ENCODE peak calls at places on chromosomes 13 and 19, in nine cellular contexts. One of them, this sample, is unnamed.
A peak's percentile ranks its signal among the peaks of the same experiment; 100 is the strongest.

GRCh38 chr13:93789058-93789457 is 562.5 kb downstream of the GPC6 start:
- DNase-seq in fibroblast of mammary gland: peak; percentile 13
- DNase-seq in IMR-90: no peak
- DNase-seq in cardiac fibroblast: no peak
- DNase-seq in colonic mucosa: no peak
- DNase-seq in right lobe of liver: no peak
- DNase-seq in astrocyte of the spinal cord: no peak
- DNase-seq in kidney epithelial cell: no peak
- DNase-seq in K562: no peak
- DNase-seq in this sample: no peak

GRCh38 chr13:48769107-48769704 is 115.5 kb downstream of the CYSLTR2 start:
- DNase-seq in kidney epithelial cell: peak; percentile 53
- DNase-seq in K562: peak; percentile 64
- DNase-seq in right lobe of liver: no peak
- DNase-seq in fibroblast of mammary gland: peak; percentile 92
- DNase-seq in cardiac fibroblast: peak; percentile 95
- DNase-seq in astrocyte of the spinal cord: peak; percentile 92
- DNase-seq in IMR-90: peak; percentile 91
- DNase-seq in colonic mucosa: peak; percentile 93
- DNase-seq in this sample: peak; percentile 95

GRCh38 chr19:15240539-15240938 is 8.3 kb upstream of the EPHX3 start:
- DNase-seq in K562: no peak
- DNase-seq in astrocyte of the spinal cord: no peak
- DNase-seq in fibroblast of mammary gland: no peak
- DNase-seq in kidney epithelial cell: no peak
- DNase-seq in right lobe of liver: no peak
- DNase-seq in colonic mucosa: no peak
- DNase-seq in IMR-90: no peak
- DNase-seq in cardiac fibroblast: no peak
- DNase-seq in this sample: no peak

GRCh38 chr19:17454579-17454978 is 6.1 kb upstream of the TMEM221 start:
- DNase-seq in astrocyte of the spinal cord: no peak
- DNase-seq in IMR-90: no peak
- DNase-seq in colonic mucosa: no peak
- DNase-seq in kidney epithelial cell: no peak
- DNase-seq in cardiac fibroblast: no peak
- DNase-seq in fibroblast of mammary gland: no peak
- DNase-seq in right lobe of liver: no peak
- DNase-seq in K562: no peak
- DNase-seq in this sample: no peak

GRCh38 chr13:25249001-25249543 is 38.2 kb downstream of the MTMR6 start:
- DNase-seq in kidney epithelial cell: peak; percentile 23
- DNase-seq in K562: no peak
- DNase-seq in astrocyte of the spinal cord: peak; percentile 49
- DNase-seq in cardiac fibroblast: peak; percentile 56
- DNase-seq in right lobe of liver: no peak
- DNase-seq in fibroblast of mammary gland: peak; percentile 74
- DNase-seq in colonic mucosa: no peak
- DNase-seq in IMR-90: peak; percentile 43
- DNase-seq in this sample: peak; percentile 68

GRCh38 chr19:16005925-16006324 is 57.1 kb downstream of the OR10H4 start:
- DNase-seq in right lobe of liver: no peak
- DNase-seq in IMR-90: no peak
- DNase-seq in astrocyte of the spinal cord: no peak
- DNase-seq in kidney epithelial cell: no peak
- DNase-seq in fibroblast of mammary gland: no peak
- DNase-seq in colonic mucosa: no peak
- DNase-seq in K562: no peak
- DNase-seq in cardiac fibroblast: no peak
- DNase-seq in this sample: no peak

GRCh38 chr13:51063909-51064308 is 47.2 kb downstream of the C13orf42 start:
- DNase-seq in fibroblast of mammary gland: no peak
- DNase-seq in right lobe of liver: no peak
- DNase-seq in kidney epithelial cell: no peak
- DNase-seq in K562: no peak
- DNase-seq in IMR-90: no peak
- DNase-seq in colonic mucosa: no peak
- DNase-seq in astrocyte of the spinal cord: no peak
- DNase-seq in cardiac fibroblast: no peak
- DNase-seq in this sample: no peak

GRCh38 chr19:23571175-23571574 is 115.8 kb downstream of the ZNF675 start:
- DNase-seq in cardiac fibroblast: no peak
- DNase-seq in right lobe of liver: no peak
- DNase-seq in astrocyte of the spinal cord: no peak
- DNase-seq in K562: no peak
- DNase-seq in IMR-90: no peak
- DNase-seq in colonic mucosa: no peak
- DNase-seq in fibroblast of mammary gland: no peak
- DNase-seq in kidney epithelial cell: no peak
- DNase-seq in this sample: no peak

GRCh38 chr13:80131204-80131603 is 209.7 kb downstream of the SPRY2 start:
- DNase-seq in K562: no peak
- DNase-seq in fibroblast of mammary gland: peak; percentile 76
- DNase-seq in kidney epithelial cell: no peak
- DNase-seq in astrocyte of the spinal cord: peak; percentile 68
- DNase-seq in cardiac fibroblast: peak; percentile 77
- DNase-seq in IMR-90: peak; percentile 46
- DNase-seq in right lobe of liver: peak; percentile 86
- DNase-seq in colonic mucosa: peak; percentile 85
- DNase-seq in this sample: peak; percentile 79

GRCh38 chr19:750640-751423 is at the start of gene MISP:
- DNase-seq in cardiac fibroblast: no peak
- DNase-seq in kidney epithelial cell: no peak
- DNase-seq in fibroblast of mammary gland: no peak
- DNase-seq in right lobe of liver: no peak
- DNase-seq in K562: peak; percentile 58
- DNase-seq in colonic mucosa: peak; percentile 97
- DNase-seq in IMR-90: no peak
- DNase-seq in astrocyte of the spinal cord: no peak
- DNase-seq in this sample: no peak

GRCh38 chr19:49806613-49806946 is 6.5 kb downstream of the FUZ start:
- DNase-seq in K562: no peak
- DNase-seq in fibroblast of mammary gland: no peak
- DNase-seq in kidney epithelial cell: no peak
- DNase-seq in colonic mucosa: no peak
- DNase-seq in right lobe of liver: no peak
- DNase-seq in cardiac fibroblast: no peak
- DNase-seq in astrocyte of the spinal cord: no peak
- DNase-seq in IMR-90: no peak
- DNase-seq in this sample: no peak

GRCh38 chr13:100722517-100722916 is 47.9 kb upstream of the TMTC4 start:
- DNase-seq in cardiac fibroblast: no peak
- DNase-seq in IMR-90: no peak
- DNase-seq in kidney epithelial cell: no peak
- DNase-seq in right lobe of liver: no peak
- DNase-seq in colonic mucosa: no peak
- DNase-seq in fibroblast of mammary gland: no peak
- DNase-seq in astrocyte of the spinal cord: no peak
- DNase-seq in K562: no peak
- DNase-seq in this sample: no peak

GRCh38 chr19:16886305-16886880 is 2.4 kb upstream of the F2RL3 start:
- DNase-seq in right lobe of liver: peak; percentile 75
- DNase-seq in kidney epithelial cell: no peak
- DNase-seq in K562: no peak
- DNase-seq in colonic mucosa: no peak
- DNase-seq in IMR-90: peak; percentile 46
- DNase-seq in fibroblast of mammary gland: peak; percentile 92
- DNase-seq in cardiac fibroblast: peak; percentile 81
- DNase-seq in astrocyte of the spinal cord: no peak
- DNase-seq in this sample: no peak

GRCh38 chr13:81577601-81578000 is 1236.7 kb upstream of the SPRY2 start:
- DNase-seq in IMR-90: no peak
- DNase-seq in colonic mucosa: no peak
- DNase-seq in K562: no peak
- DNase-seq in right lobe of liver: no peak
- DNase-seq in fibroblast of mammary gland: no peak
- DNase-seq in kidney epithelial cell: no peak
- DNase-seq in cardiac fibroblast: no peak
- DNase-seq in astrocyte of the spinal cord: peak; percentile 64
- DNase-seq in this sample: peak; percentile 38

GRCh38 chr19:43555185-43555770 is 20.0 kb downstream of the XRCC1 start:
- DNase-seq in right lobe of liver: peak; percentile 70
- DNase-seq in K562: peak; percentile 71
- DNase-seq in kidney epithelial cell: peak; percentile 23
- DNase-seq in fibroblast of mammary gland: peak; percentile 69
- DNase-seq in colonic mucosa: peak; percentile 86
- DNase-seq in IMR-90: peak; percentile 66
- DNase-seq in astrocyte of the spinal cord: peak; percentile 68
- DNase-seq in cardiac fibroblast: peak; percentile 79
- DNase-seq in this sample: peak; percentile 73

GRCh38 chr13:94088742-94089141 is 390.7 kb downstream of the DCT start:
- DNase-seq in cardiac fibroblast: no peak
- DNase-seq in fibroblast of mammary gland: no peak
- DNase-seq in colonic mucosa: no peak
- DNase-seq in K562: no peak
- DNase-seq in kidney epithelial cell: no peak
- DNase-seq in IMR-90: no peak
- DNase-seq in right lobe of liver: no peak
- DNase-seq in astrocyte of the spinal cord: no peak
- DNase-seq in this sample: no peak

GRCh38 chr13:80716610-80717081 is 375.7 kb upstream of the SPRY2 start:
- DNase-seq in colonic mucosa: no peak
- DNase-seq in IMR-90: no peak
- DNase-seq in K562: no peak
- DNase-seq in fibroblast of mammary gland: peak; percentile 7
- DNase-seq in astrocyte of the spinal cord: peak; percentile 37
- DNase-seq in right lobe of liver: no peak
- DNase-seq in cardiac fibroblast: peak; percentile 48
- DNase-seq in kidney epithelial cell: no peak
- DNase-seq in this sample: peak; percentile 1

GRCh38 chr19:2150794-2151338 is 500 bp downstream of the AP3D1 start:
- DNase-seq in right lobe of liver: peak; percentile 72
- DNase-seq in astrocyte of the spinal cord: no peak
- DNase-seq in K562: peak; percentile 58
- DNase-seq in colonic mucosa: peak; percentile 33
- DNase-seq in IMR-90: no peak
- DNase-seq in kidney epithelial cell: no peak
- DNase-seq in cardiac fibroblast: no peak
- DNase-seq in fibroblast of mammary gland: no peak
- DNase-seq in this sample: peak; percentile 48

GRCh38 chr19:16522559-16523377 is 19.5 kb downstream of the CHERP start:
- DNase-seq in astrocyte of the spinal cord: no peak
- DNase-seq in K562: peak; percentile 17
- DNase-seq in IMR-90: no peak
- DNase-seq in fibroblast of mammary gland: no peak
- DNase-seq in kidney epithelial cell: no peak
- DNase-seq in colonic mucosa: no peak
- DNase-seq in cardiac fibroblast: no peak
- DNase-seq in right lobe of liver: no peak
- DNase-seq in this sample: no peak

GRCh38 chr19:6516018-6516658 is 14.0 kb upstream of the TUBB4A start:
- DNase-seq in IMR-90: peak; percentile 72
- DNase-seq in colonic mucosa: peak; percentile 97
- DNase-seq in astrocyte of the spinal cord: peak; percentile 84
- DNase-seq in fibroblast of mammary gland: peak; percentile 82
- DNase-seq in kidney epithelial cell: peak; percentile 79
- DNase-seq in cardiac fibroblast: peak; percentile 90
- DNase-seq in right lobe of liver: peak; percentile 95
- DNase-seq in K562: peak; percentile 98
- DNase-seq in this sample: peak; percentile 97

GRCh38 chr13:30113983-30114491 is 193.3 kb downstream of the KATNAL1 start:
- DNase-seq in kidney epithelial cell: no peak
- DNase-seq in IMR-90: no peak
- DNase-seq in cardiac fibroblast: no peak
- DNase-seq in K562: peak; percentile 13
- DNase-seq in fibroblast of mammary gland: no peak
- DNase-seq in colonic mucosa: peak; percentile 72
- DNase-seq in right lobe of liver: no peak
- DNase-seq in astrocyte of the spinal cord: no peak
- DNase-seq in this sample: no peak
- H3K4me3 ChIP-seq in kidney epithelial cell: no peak overlapping the region
- H3K4me3 ChIP-seq in IMR-90: no peak overlapping the region
- H3K4me3 ChIP-seq in cardiac fibroblast: no peak overlapping the region
- H3K4me3 ChIP-seq in K562: peak overlapping the region; percentile 51
- H3K4me3 ChIP-seq in fibroblast of mammary gland: peak overlapping the region; percentile 37
- H3K4me3 ChIP-seq in colonic mucosa: peak overlapping the region; percentile 54
- H3K4me3 ChIP-seq in right lobe of liver: peak overlapping the region; percentile 67
- H3K4me3 ChIP-seq in astrocyte of the spinal cord: no peak overlapping the region
- H3K4me3 ChIP-seq in this sample: peak overlapping the region; percentile 79

GRCh38 chr13:108987488-108987887 is 358.1 kb downstream of the MYO16 start:
- DNase-seq in astrocyte of the spinal cord: no peak
- DNase-seq in fibroblast of mammary gland: peak; percentile 62
- DNase-seq in K562: no peak
- DNase-seq in cardiac fibroblast: peak; percentile 65
- DNase-seq in colonic mucosa: no peak
- DNase-seq in IMR-90: peak; percentile 62
- DNase-seq in kidney epithelial cell: no peak
- DNase-seq in right lobe of liver: no peak
- DNase-seq in this sample: peak; percentile 84
- H3K4me3 ChIP-seq in astrocyte of the spinal cord: no peak overlapping the region
- H3K4me3 ChIP-seq in fibroblast of mammary gland: no peak overlapping the region
- H3K4me3 ChIP-seq in K562: no peak overlapping the region
- H3K4me3 ChIP-seq in cardiac fibroblast: no peak overlapping the region
- H3K4me3 ChIP-seq in colonic mucosa: no peak overlapping the region
- H3K4me3 ChIP-seq in IMR-90: no peak overlapping the region
- H3K4me3 ChIP-seq in kidney epithelial cell: no peak overlapping the region
- H3K4me3 ChIP-seq in right lobe of liver: no peak overlapping the region
- H3K4me3 ChIP-seq in this sample: no peak overlapping the region

DNA sequence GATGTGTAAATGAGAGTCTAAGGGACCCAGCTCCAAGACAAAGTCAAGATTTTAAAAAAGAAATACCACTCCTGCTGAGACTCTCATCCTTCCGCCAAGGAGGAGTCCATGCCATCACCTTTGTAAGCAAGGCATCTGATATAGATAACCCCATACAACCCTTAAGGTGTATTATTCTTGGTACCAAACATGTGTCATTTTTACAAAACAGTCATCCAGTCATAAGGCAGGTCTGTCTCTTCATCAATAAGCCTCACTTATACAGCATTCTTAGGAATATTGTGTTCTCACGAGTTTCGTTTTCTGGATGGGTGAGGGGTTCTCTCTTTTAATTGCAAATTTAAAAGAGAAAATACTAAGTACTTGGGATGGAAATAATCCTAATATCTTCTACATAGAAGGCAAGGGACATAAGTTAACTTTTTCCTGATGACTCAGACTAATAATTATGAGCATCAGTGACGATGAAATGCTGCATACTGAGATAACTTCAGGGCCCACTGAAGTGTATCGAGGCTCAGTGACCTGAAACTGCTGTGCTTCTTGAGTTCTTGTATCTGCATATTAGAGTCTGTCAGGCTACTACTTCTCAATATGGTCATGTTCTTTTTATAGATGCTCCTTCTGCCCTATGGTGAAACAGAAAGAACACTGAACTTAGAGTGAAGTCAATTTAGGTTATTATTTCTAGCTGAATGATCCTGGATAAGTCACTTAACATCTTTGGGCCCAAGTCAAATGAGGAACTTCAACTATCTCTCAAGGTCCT is 166.6 kb downstream of the KLF12 start:
- DNase-seq in fibroblast of mammary gland: no peak
- DNase-seq in IMR-90: no peak
- DNase-seq in K562: no peak
- DNase-seq in right lobe of liver: no peak
- DNase-seq in astrocyte of the spinal cord: no peak
- DNase-seq in kidney epithelial cell: no peak
- DNase-seq in colonic mucosa: no peak
- DNase-seq in cardiac fibroblast: no peak
- DNase-seq in this sample: no peak
- H3K4me3 ChIP-seq in fibroblast of mammary gland: no peak overlapping the region
- H3K4me3 ChIP-seq in IMR-90: no peak overlapping the region
- H3K4me3 ChIP-seq in K562: no peak overlapping the region
- H3K4me3 ChIP-seq in right lobe of liver: no peak overlapping the region
- H3K4me3 ChIP-seq in astrocyte of the spinal cord: no peak overlapping the region
- H3K4me3 ChIP-seq in kidney epithelial cell: no peak overlapping the region
- H3K4me3 ChIP-seq in colonic mucosa: no peak overlapping the region
- H3K4me3 ChIP-seq in cardiac fibroblast: no peak overlapping the region
- H3K4me3 ChIP-seq in this sample: no peak overlapping the region

GRCh38 chr13:112065867-112066623 is 904 bp upstream of the SOX1 start:
- DNase-seq in colonic mucosa: no peak
- DNase-seq in right lobe of liver: no peak
- DNase-seq in cardiac fibroblast: no peak
- DNase-seq in fibroblast of mammary gland: no peak
- DNase-seq in astrocyte of the spinal cord: no peak
- DNase-seq in IMR-90: no peak
- DNase-seq in K562: no peak
- DNase-seq in kidney epithelial cell: no peak
- DNase-seq in this sample: no peak
- H3K4me3 ChIP-seq in colonic mucosa: peak overlapping the region; percentile 13
- H3K4me3 ChIP-seq in right lobe of liver: no peak overlapping the region
- H3K4me3 ChIP-seq in cardiac fibroblast: no peak overlapping the region
- H3K4me3 ChIP-seq in fibroblast of mammary gland: no peak overlapping the region
- H3K4me3 ChIP-seq in astrocyte of the spinal cord: peak overlapping the region; percentile 20
- H3K4me3 ChIP-seq in IMR-90: no peak overlapping the region
- H3K4me3 ChIP-seq in K562: no peak overlapping the region
- H3K4me3 ChIP-seq in kidney epithelial cell: no peak overlapping the region
- H3K4me3 ChIP-seq in this sample: no peak overlapping the region